ENCODE peak calls at places on chromosomes 13 and 19, in eight cellular contexts. J is fibroblast of mammary gland, F is dorsolateral prefrontal cortex, S is AG09319, O is adrenal gland, Y is endothelial cell, M is omental fat pad, N is esophagus muscularis mucosa. E is an unnamed sample.

GRCh38 chr19:18364826-18365528 is 21.0 kb upstream of the GDF15 start:
- DNase-seq in J (peak; percentile 97), F (no peak), S (peak; percentile 97), O (peak; percentile 92), Y (peak; percentile 15), M (no peak), N (no peak), E (no peak)

GRCh38 chr19:13619203-13619632 is 112.9 kb upstream of the CACNA1A start:
- DNase-seq in J (peak; percentile 83), F (no peak), S (no peak), O (no peak), Y (no peak), M (no peak), N (no peak), E (no peak)

GRCh38 chr19:5050016-5050656 is 81.2 kb downstream of the KDM4B start:
- DNase-seq in J (no peak), F (no peak), S (no peak), O (no peak), Y (no peak), M (no peak), N (no peak), E (no peak)

GRCh38 chr13:40026174-40026585 is 370.7 kb downstream of the COG6 start:
- DNase-seq in J (peak; percentile 42), F (no peak), S (no peak), O (no peak), Y (no peak), M (no peak), N (no peak), E (no peak)

GRCh38 chr13:96998071-96998470 is 3.8 kb upstream of the OXGR1 start:
- DNase-seq in J (no peak), F (no peak), S (no peak), O (no peak), Y (no peak), M (no peak), N (no peak), E (no peak)

GRCh38 chr13:41515491-41516139 is 58.3 kb downstream of the RGCC start:
- DNase-seq in J (no peak), F (no peak), S (no peak), O (no peak), Y (no peak), M (no peak), N (no peak), E (peak; percentile 83)

GRCh38 chr13:52954838-52955237 is 73.8 kb upstream of the OLFM4 start:
- DNase-seq in J (no peak), F (no peak), S (no peak), O (no peak), Y (no peak), M (no peak), N (no peak), E (no peak)

GRCh38 chr19:20503536-20503935 is 62.0 kb downstream of the ZNF737 start:
- DNase-seq in J (peak; percentile 58), F (no peak), S (no peak), O (peak; percentile 67), Y (no peak), M (no peak), N (no peak), E (no peak)

GRCh38 chr13:102536695-102537485 is 59.9 kb upstream of the TPP2 start:
- DNase-seq in J (no peak), F (no peak), S (no peak), O (no peak), Y (peak; percentile 14), M (no peak), N (no peak), E (no peak)

GRCh38 chr13:97766749-97767148 is 186.7 kb upstream of the IPO5 start:
- DNase-seq in J (peak; percentile 28), F (no peak), S (no peak), O (no peak), Y (no peak), M (no peak), N (no peak), E (no peak)

GRCh38 chr19:6947745-6948144 is 60.4 kb downstream of the ADGRE1 start:
- DNase-seq in J (peak; percentile 71), F (no peak), S (peak; percentile 28), O (no peak), Y (no peak), M (no peak), N (no peak), E (no peak)

GRCh38 chr13:44432595-44432994 is 59.0 kb downstream of the SERP2 start:
- DNase-seq in J (peak; percentile 51), F (no peak), S (no peak), O (no peak), Y (no peak), M (no peak), N (peak; percentile 87), E (no peak)

GRCh38 chr19:35901854-35902661 is at the start of gene HCST:
- DNase-seq in J (peak; percentile 44), F (no peak), S (no peak), O (peak; percentile 38), Y (no peak), M (no peak), N (no peak), E (no peak)

GRCh38 chr19:772730-773436 is 22.0 kb downstream of the MISP start:
- DNase-seq in J (no peak), F (no peak), S (no peak), O (no peak), Y (peak; percentile 35), M (no peak), N (no peak), E (no peak)

GRCh38 chr19:22619371-22619770 is 14.8 kb upstream of the ZNF492 start:
- DNase-seq in J (no peak), F (no peak), S (no peak), O (no peak), Y (no peak), M (no peak), N (no peak), E (no peak)

GRCh38 chr13:32086791-32087441 is 55.3 kb downstream of the FRY start:
- DNase-seq in J (peak; percentile 24), F (no peak), S (no peak), O (no peak), Y (no peak), M (no peak), N (no peak), E (no peak)

GRCh38 chr13:93217701-93218100 is 8.9 kb upstream of the GPC6 start:
- DNase-seq in J (peak; percentile 34), F (no peak), S (no peak), O (no peak), Y (no peak), M (no peak), N (no peak), E (no peak)

GRCh38 chr13:26222523-26223046 is 471 bp upstream of the RNF6 start:
- DNase-seq in J (no peak), F (no peak), S (no peak), O (no peak), Y (no peak), M (no peak), N (no peak), E (no peak)

GRCh38 chr13:97460004-97460756 is 26.2 kb downstream of the RAP2A start:
- DNase-seq in J (peak; percentile 59), F (no peak), S (no peak), O (peak; percentile 20), Y (no peak), M (no peak), N (no peak), E (no peak)

GRCh38 chr19:18905058-18905456 is 9.1 kb upstream of the CERS1 start:
- DNase-seq in J (no peak), F (no peak), S (no peak), O (no peak), Y (no peak), M (no peak), N (no peak), E (no peak)

GRCh38 chr19:43430142-43430710 is 15.5 kb downstream of the TEX101 start:
- DNase-seq in J (no peak), F (no peak), S (no peak), O (no peak), Y (peak; percentile 42), M (no peak), N (no peak), E (no peak)
- TF ChIP-seq CTCF in J (no peak), F (no peak), S (peak; percentile 25), O (no peak), Y (peak; percentile 42), M (no peak), N (no peak), E (no peak)

DNA sequence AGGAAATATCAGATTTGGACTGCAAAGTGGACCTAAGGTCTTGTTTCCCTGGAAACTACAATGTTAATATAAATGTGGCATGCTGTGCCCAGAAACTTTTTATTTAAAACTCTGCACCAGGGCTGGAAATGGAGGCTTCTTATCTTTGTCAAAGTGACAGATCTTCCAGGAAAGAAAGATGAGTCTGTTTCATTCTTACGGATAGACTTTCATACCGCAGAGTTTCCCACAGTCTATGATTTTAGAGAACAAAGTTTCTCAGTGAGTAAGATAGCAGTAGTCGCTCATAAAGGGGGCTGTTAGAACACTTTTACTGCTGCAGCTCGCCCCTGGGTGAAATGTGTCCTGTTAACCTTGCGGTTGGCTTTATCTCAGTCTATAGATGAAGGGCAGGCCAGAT is 6.7 kb downstream of the CLEC11A start:
- DNase-seq in J (no peak), F (no peak), S (no peak), O (no peak), Y (no peak), M (no peak), N (no peak), E (no peak)
- TF ChIP-seq CTCF in J (no peak), F (no peak), S (no peak), O (no peak), Y (no peak), M (no peak), N (no peak), E (no peak)

DNA sequence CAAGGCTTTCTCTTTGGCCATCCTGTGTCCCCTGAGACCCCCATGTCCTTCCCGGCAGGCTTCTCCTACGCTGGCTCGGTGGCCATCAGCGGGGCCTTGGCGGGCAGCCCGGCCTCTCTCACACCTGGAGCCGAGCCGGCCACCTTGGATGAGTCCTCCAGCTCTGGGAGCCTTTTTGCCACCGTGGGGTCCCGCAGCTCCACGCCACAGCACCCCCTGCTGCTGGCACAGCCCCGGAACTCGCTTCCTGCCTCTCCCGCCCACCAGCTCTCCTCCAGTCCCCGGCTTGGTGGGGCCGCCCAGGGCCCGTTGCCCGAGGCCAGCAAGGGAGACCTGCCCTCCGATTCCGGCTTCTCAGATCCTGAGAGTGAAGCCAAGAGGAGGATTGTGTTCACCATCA is 14.2 kb downstream of the PLEKHJ1 start:
- DNase-seq in J (no peak), F (no peak), S (no peak), O (no peak), Y (peak; percentile 40), M (no peak), N (no peak), E (no peak)
- TF ChIP-seq CTCF in J (peak; percentile 28), F (no peak), S (peak; percentile 4), O (no peak), Y (no peak), M (no peak), N (no peak), E (peak; percentile 48)

GRCh38 chr13:103762523-103762922 is 696.3 kb upstream of the SLC10A2 start:
- DNase-seq in J (no peak), F (no peak), S (no peak), O (no peak), Y (no peak), M (no peak), N (no peak), E (no peak)
- TF ChIP-seq CTCF in J (no peak), F (no peak), S (no peak), O (no peak), Y (peak; percentile 20), M (no peak), N (no peak), E (no peak)

GRCh38 chr13:71477735-71478134 is 389.3 kb downstream of the DACH1 start:
- DNase-seq in J (no peak), F (no peak), S (no peak), O (no peak), Y (no peak), M (no peak), N (no peak), E (no peak)
- TF ChIP-seq CTCF in J (peak; percentile 10), F (peak; percentile 26), S (peak; percentile 18), O (no peak), Y (peak; percentile 79), M (no peak), N (no peak), E (peak; percentile 63)